ENCODE peak calls at places on chromosomes 2 and 18, in seven cellular contexts. One of them, this sample, is unnamed.

GRCh38 chr2:79849241-79849640 is 336.4 kb downstream of the CTNNA2 start:
- DNase-seq in lower leg skin: no peak
- DNase-seq in IMR-90: no peak
- DNase-seq in heart left ventricle: no peak
- DNase-seq in A549: no peak
- DNase-seq in thyroid gland: no peak
- DNase-seq in adrenal gland: no peak
- DNase-seq in this sample: no peak

GRCh38 chr2:150346806-150347205 is 140.7 kb downstream of the RND3 start:
- DNase-seq in lower leg skin: no peak
- DNase-seq in IMR-90: no peak
- DNase-seq in heart left ventricle: no peak
- DNase-seq in A549: no peak
- DNase-seq in thyroid gland: no peak
- DNase-seq in adrenal gland: no peak
- DNase-seq in this sample: no peak

GRCh38 chr2:241232736-241233575 is 44.5 kb downstream of the ANO7 start:
- DNase-seq in lower leg skin: no peak
- DNase-seq in IMR-90: no peak
- DNase-seq in heart left ventricle: no peak
- DNase-seq in A549: no peak
- DNase-seq in thyroid gland: no peak
- DNase-seq in adrenal gland: no peak
- DNase-seq in this sample: no peak

GRCh38 chr2:217151509-217152206 is 291.8 kb upstream of the TNP1 start:
- DNase-seq in lower leg skin: no peak
- DNase-seq in IMR-90: no peak
- DNase-seq in heart left ventricle: no peak
- DNase-seq in A549: no peak
- DNase-seq in thyroid gland: no peak
- DNase-seq in adrenal gland: no peak
- DNase-seq in this sample: no peak

GRCh38 chr2:188810591-188810990 is 163.6 kb upstream of the COL3A1 start:
- DNase-seq in lower leg skin: no peak
- DNase-seq in IMR-90: no peak
- DNase-seq in heart left ventricle: no peak
- DNase-seq in A549: no peak
- DNase-seq in thyroid gland: no peak
- DNase-seq in adrenal gland: no peak
- DNase-seq in this sample: no peak

GRCh38 chr2:46780411-46780800 is 135.2 kb downstream of the MCFD2 start:
- DNase-seq in lower leg skin: no peak
- DNase-seq in IMR-90: no peak
- DNase-seq in heart left ventricle: peak
- DNase-seq in A549: no peak
- DNase-seq in thyroid gland: peak
- DNase-seq in adrenal gland: peak
- DNase-seq in this sample: no peak

GRCh38 chr2:50995610-50996009 is 36.3 kb downstream of the NRXN1 start:
- DNase-seq in lower leg skin: no peak
- DNase-seq in IMR-90: peak
- DNase-seq in heart left ventricle: no peak
- DNase-seq in A549: no peak
- DNase-seq in thyroid gland: peak
- DNase-seq in adrenal gland: peak
- DNase-seq in this sample: peak

GRCh38 chr2:107669335-107669734 is 157.4 kb upstream of the RGPD4 start:
- DNase-seq in lower leg skin: no peak
- DNase-seq in IMR-90: no peak
- DNase-seq in heart left ventricle: no peak
- DNase-seq in A549: peak
- DNase-seq in thyroid gland: peak
- DNase-seq in adrenal gland: no peak
- DNase-seq in this sample: no peak

GRCh38 chr2:122960727-122961641 is 1064.1 kb upstream of the CNTNAP5 start:
- DNase-seq in lower leg skin: no peak
- DNase-seq in IMR-90: no peak
- DNase-seq in heart left ventricle: no peak
- DNase-seq in A549: peak
- DNase-seq in thyroid gland: no peak
- DNase-seq in adrenal gland: no peak
- DNase-seq in this sample: no peak

GRCh38 chr2:240983996-240984498 is 14.4 kb upstream of the SNED1 start:
- DNase-seq in lower leg skin: peak
- DNase-seq in IMR-90: no peak
- DNase-seq in heart left ventricle: no peak
- DNase-seq in A549: peak
- DNase-seq in thyroid gland: no peak
- DNase-seq in adrenal gland: peak
- DNase-seq in this sample: no peak

GRCh38 chr2:241953324-241953851 is 83.9 kb downstream of the RTP5 start:
- DNase-seq in lower leg skin: peak
- DNase-seq in IMR-90: no peak
- DNase-seq in heart left ventricle: no peak
- DNase-seq in A549: no peak
- DNase-seq in thyroid gland: no peak
- DNase-seq in adrenal gland: no peak
- DNase-seq in this sample: peak

GRCh38 chr2:143730155-143730949 is 601.1 kb downstream of the ARHGAP15 start:
- DNase-seq in lower leg skin: no peak
- DNase-seq in IMR-90: peak
- DNase-seq in heart left ventricle: no peak
- DNase-seq in A549: peak
- DNase-seq in thyroid gland: no peak
- DNase-seq in adrenal gland: no peak
- DNase-seq in this sample: no peak

GRCh38 chr2:136378712-136379595 is 261.0 kb upstream of the CXCR4 start:
- DNase-seq in lower leg skin: no peak
- DNase-seq in IMR-90: peak
- DNase-seq in heart left ventricle: peak
- DNase-seq in A549: peak
- DNase-seq in thyroid gland: peak
- DNase-seq in adrenal gland: peak
- DNase-seq in this sample: peak

GRCh38 chr2:241091201-241091600 is 10.9 kb downstream of the MTERF4 start:
- DNase-seq in lower leg skin: peak
- DNase-seq in IMR-90: no peak
- DNase-seq in heart left ventricle: no peak
- DNase-seq in A549: no peak
- DNase-seq in thyroid gland: peak
- DNase-seq in adrenal gland: no peak
- DNase-seq in this sample: no peak

DNA sequence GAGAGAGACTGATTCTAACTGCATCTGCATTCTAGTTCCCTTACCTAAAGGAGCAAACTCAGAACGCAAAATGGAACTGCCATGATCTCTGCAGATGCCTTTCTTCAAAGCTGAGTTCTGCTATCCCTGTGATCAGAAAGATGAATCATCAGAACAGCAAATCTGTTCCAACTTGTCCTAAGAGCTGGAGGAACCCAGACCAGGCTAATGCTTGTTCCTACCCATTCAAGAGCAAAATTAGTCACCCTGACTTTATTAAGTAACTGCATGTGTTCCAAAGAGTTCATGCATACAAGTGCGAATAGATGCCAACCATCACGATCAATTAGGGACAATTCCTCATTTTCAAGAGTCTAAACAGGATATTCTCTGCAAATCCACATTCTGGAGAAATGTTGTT is 46.5 kb downstream of the MBP start:
- DNase-seq in lower leg skin: peak
- DNase-seq in IMR-90: peak
- DNase-seq in heart left ventricle: no peak
- DNase-seq in A549: no peak
- DNase-seq in thyroid gland: no peak
- DNase-seq in adrenal gland: no peak
- DNase-seq in this sample: no peak
- H3K4me3 ChIP-seq in lower leg skin: no peak
- H3K4me3 ChIP-seq in IMR-90: no peak
- H3K4me3 ChIP-seq in heart left ventricle: no peak
- H3K4me3 ChIP-seq in A549: no peak
- H3K4me3 ChIP-seq in thyroid gland: no peak
- H3K4me3 ChIP-seq in adrenal gland: no peak
- H3K4me3 ChIP-seq in this sample: no peak

GRCh38 chr2:72825271-72826155 is at the start of gene EXOC6B:
- DNase-seq in lower leg skin: peak
- DNase-seq in IMR-90: peak
- DNase-seq in heart left ventricle: peak
- DNase-seq in A549: peak
- DNase-seq in thyroid gland: peak
- DNase-seq in adrenal gland: peak
- DNase-seq in this sample: peak
- TF ChIP-seq POLR2A in lower leg skin: no peak
- TF ChIP-seq POLR2A in IMR-90: peak
- TF ChIP-seq POLR2A in heart left ventricle: peak
- TF ChIP-seq POLR2A in A549: peak
- TF ChIP-seq POLR2A in thyroid gland: no peak
- TF ChIP-seq POLR2A in adrenal gland: peak
- TF ChIP-seq POLR2A in this sample: peak

DNA sequence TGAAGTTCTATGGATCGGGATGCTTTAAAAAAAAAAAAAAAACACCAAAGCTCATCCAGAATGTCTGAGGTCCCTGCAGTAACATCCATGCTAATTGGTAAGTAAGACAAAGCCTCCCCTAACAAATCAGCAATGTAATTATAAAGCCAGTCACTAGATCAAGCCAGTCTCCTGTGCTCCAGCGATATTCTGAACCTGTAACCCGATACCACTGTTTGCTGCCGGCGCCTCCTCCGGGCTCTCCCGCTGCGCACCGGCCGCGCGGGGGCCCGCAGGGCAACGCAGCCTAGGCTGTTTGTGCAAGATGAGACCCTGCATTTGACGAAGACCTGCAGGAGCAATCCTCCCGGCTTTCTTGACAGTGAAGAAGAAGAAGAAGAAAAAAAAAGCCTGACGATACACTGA is 8.7 kb downstream of the SERTAD2 start:
- DNase-seq in lower leg skin: peak
- DNase-seq in IMR-90: peak
- DNase-seq in heart left ventricle: peak
- DNase-seq in A549: peak
- DNase-seq in thyroid gland: peak
- DNase-seq in adrenal gland: peak
- DNase-seq in this sample: peak
- TF ChIP-seq CTCF in lower leg skin: no peak
- TF ChIP-seq CTCF in IMR-90: peak
- TF ChIP-seq CTCF in heart left ventricle: peak
- TF ChIP-seq CTCF in A549: no peak
- TF ChIP-seq CTCF in thyroid gland: no peak
- TF ChIP-seq CTCF in adrenal gland: no peak
- TF ChIP-seq CTCF in this sample: no peak

GRCh38 chr2:120552800-120553471 is 182.7 kb upstream of the GLI2 start:
- DNase-seq in lower leg skin: peak
- DNase-seq in IMR-90: peak
- DNase-seq in heart left ventricle: peak
- DNase-seq in A549: peak
- DNase-seq in thyroid gland: peak
- DNase-seq in adrenal gland: peak
- DNase-seq in this sample: peak
- H3K4me3 ChIP-seq in lower leg skin: no peak
- H3K4me3 ChIP-seq in IMR-90: no peak
- H3K4me3 ChIP-seq in heart left ventricle: peak
- H3K4me3 ChIP-seq in A549: no peak
- H3K4me3 ChIP-seq in thyroid gland: no peak
- H3K4me3 ChIP-seq in adrenal gland: no peak
- H3K4me3 ChIP-seq in this sample: no peak

This sample was measured in body of pancreas.